ENCODE peak calls at places on chromosomes 16 and 17, in eight cellular contexts. One of them, this sample, is unnamed.

GRCh38 chr17:71709271-71709670 is 411.5 kb upstream of the SOX9 start:
- DNase-seq in GM19239: no peak
- DNase-seq in A673: no peak
- DNase-seq in AG09319: peak
- DNase-seq in activated T-cell treated with anti-CD3 and anti-CD28 coated beads for 24 hours: no peak
- DNase-seq in SJCRH30: no peak
- DNase-seq in choroid plexus epithelial cell: peak
- DNase-seq in HS-27A: no peak
- DNase-seq in this sample: no peak

GRCh38 chr17:7557825-7558543 is 566 bp upstream of the TNFSF13 start:
- DNase-seq in GM19239: no peak
- DNase-seq in A673: peak
- DNase-seq in AG09319: peak
- DNase-seq in activated T-cell treated with anti-CD3 and anti-CD28 coated beads for 24 hours: no peak
- DNase-seq in SJCRH30: peak
- DNase-seq in choroid plexus epithelial cell: peak
- DNase-seq in HS-27A: no peak
- DNase-seq in this sample: no peak

GRCh38 chr17:79176792-79177601 is 102.4 kb downstream of the ENGASE start:
- DNase-seq in GM19239: no peak
- DNase-seq in A673: no peak
- DNase-seq in AG09319: no peak
- DNase-seq in activated T-cell treated with anti-CD3 and anti-CD28 coated beads for 24 hours: no peak
- DNase-seq in SJCRH30: peak
- DNase-seq in choroid plexus epithelial cell: no peak
- DNase-seq in HS-27A: no peak
- DNase-seq in this sample: no peak

GRCh38 chr16:4077083-4077714 is 39.0 kb downstream of the ADCY9 start:
- DNase-seq in GM19239: no peak
- DNase-seq in A673: no peak
- DNase-seq in AG09319: no peak
- DNase-seq in activated T-cell treated with anti-CD3 and anti-CD28 coated beads for 24 hours: no peak
- DNase-seq in SJCRH30: no peak
- DNase-seq in choroid plexus epithelial cell: no peak
- DNase-seq in HS-27A: no peak
- DNase-seq in this sample: no peak

GRCh38 chr17:6286239-6286638 is 148.7 kb downstream of the AIPL1 start:
- DNase-seq in GM19239: no peak
- DNase-seq in A673: no peak
- DNase-seq in AG09319: no peak
- DNase-seq in activated T-cell treated with anti-CD3 and anti-CD28 coated beads for 24 hours: no peak
- DNase-seq in SJCRH30: peak
- DNase-seq in choroid plexus epithelial cell: no peak
- DNase-seq in HS-27A: no peak
- DNase-seq in this sample: no peak

GRCh38 chr17:8935194-8935593 is 30.3 kb downstream of the PIK3R5 start:
- DNase-seq in GM19239: no peak
- DNase-seq in A673: no peak
- DNase-seq in AG09319: no peak
- DNase-seq in activated T-cell treated with anti-CD3 and anti-CD28 coated beads for 24 hours: peak
- DNase-seq in SJCRH30: no peak
- DNase-seq in choroid plexus epithelial cell: no peak
- DNase-seq in HS-27A: no peak
- DNase-seq in this sample: no peak

GRCh38 chr17:16934133-16934795 is 37.7 kb downstream of the TNFRSF13B start:
- DNase-seq in GM19239: no peak
- DNase-seq in A673: no peak
- DNase-seq in AG09319: no peak
- DNase-seq in activated T-cell treated with anti-CD3 and anti-CD28 coated beads for 24 hours: no peak
- DNase-seq in SJCRH30: no peak
- DNase-seq in choroid plexus epithelial cell: no peak
- DNase-seq in HS-27A: no peak
- DNase-seq in this sample: no peak

GRCh38 chr16:8865145-8865882 is 3.5 kb downstream of the CARHSP1 start:
- DNase-seq in GM19239: no peak
- DNase-seq in A673: no peak
- DNase-seq in AG09319: no peak
- DNase-seq in activated T-cell treated with anti-CD3 and anti-CD28 coated beads for 24 hours: no peak
- DNase-seq in SJCRH30: no peak
- DNase-seq in choroid plexus epithelial cell: no peak
- DNase-seq in HS-27A: no peak
- DNase-seq in this sample: no peak

GRCh38 chr17:51650772-51651171 is 390.4 kb downstream of the UTP18 start:
- DNase-seq in GM19239: no peak
- DNase-seq in A673: no peak
- DNase-seq in AG09319: no peak
- DNase-seq in activated T-cell treated with anti-CD3 and anti-CD28 coated beads for 24 hours: no peak
- DNase-seq in SJCRH30: no peak
- DNase-seq in choroid plexus epithelial cell: no peak
- DNase-seq in HS-27A: no peak
- DNase-seq in this sample: no peak

GRCh38 chr17:6454495-6455320 is 10.5 kb downstream of the PIMREG start:
- DNase-seq in GM19239: no peak
- DNase-seq in A673: no peak
- DNase-seq in AG09319: no peak
- DNase-seq in activated T-cell treated with anti-CD3 and anti-CD28 coated beads for 24 hours: no peak
- DNase-seq in SJCRH30: peak
- DNase-seq in choroid plexus epithelial cell: no peak
- DNase-seq in HS-27A: no peak
- DNase-seq in this sample: no peak

This sample was measured in keratinocyte.